ENCODE peak calls at places on chromosomes 12 and 14, in five cellular contexts. U is BE2C, Q is heart left ventricle, T is RPMI7951, V is H1. H is an unnamed sample.

GRCh38 chr14:104305511-104306449 is 167.4 kb downstream of the KIF26A start:
- DNase-seq in V (no peak), U (no peak), Q (peak), T (no peak), H (no peak)

GRCh38 chr12:77782034-77782433 is 48.7 kb upstream of the NAV3 start:
- DNase-seq in Q (no peak), U (no peak), T (no peak), V (no peak), H (no peak)

GRCh38 chr14:103696466-103697071 is 18.7 kb downstream of the XRCC3 start:
- DNase-seq in Q (peak), U (peak), T (no peak), V (no peak), H (no peak)

GRCh38 chr12:119381471-119382235 is 47.1 kb downstream of the CCDC60 start:
- DNase-seq in T (no peak), V (no peak), U (no peak), Q (no peak), H (no peak)

GRCh38 chr12:104622942-104623341 is 166.2 kb downstream of the CHST11 start:
- DNase-seq in T (no peak), V (no peak), Q (no peak), U (no peak), H (no peak)

GRCh38 chr14:68809524-68809923 is 16.7 kb upstream of the ZFP36L1 start:
- DNase-seq in U (no peak), Q (no peak), V (peak), T (no peak), H (no peak)

GRCh38 chr14:75298187-75298985 is 19.8 kb downstream of the FOS start:
- DNase-seq in Q (peak), T (no peak), V (no peak), U (no peak), H (no peak)

GRCh38 chr12:121980211-121980891 is 41.3 kb upstream of the BCL7A start:
- DNase-seq in Q (no peak), V (no peak), U (no peak), T (no peak), H (no peak)

GRCh38 chr12:851913-852312 is 97.6 kb downstream of the RAD52 start:
- DNase-seq in T (peak), Q (no peak), V (no peak), U (no peak), H (no peak)

GRCh38 chr12:33323823-33324222 is 115.8 kb downstream of the SYT10 start:
- DNase-seq in V (no peak), T (no peak), Q (no peak), U (no peak), H (no peak)

GRCh38 chr14:71855399-71856036 is 76.7 kb upstream of the RGS6 start:
- DNase-seq in Q (peak), V (peak), T (peak), U (peak), H (peak)

GRCh38 chr12:7403466-7403865 is 40.5 kb downstream of the CD163L1 start:
- DNase-seq in T (peak), U (no peak), Q (no peak), V (no peak), H (no peak)

GRCh38 chr14:41285193-41285748 is 321.4 kb upstream of the LRFN5 start:
- DNase-seq in U (no peak), V (peak), Q (no peak), T (peak), H (no peak)

GRCh38 chr12:66065146-66065545 is 65.4 kb downstream of the LLPH start:
- DNase-seq in V (no peak), T (peak), U (no peak), Q (no peak), H (no peak)

GRCh38 chr14:95547626-95548327 is 12.9 kb downstream of the GLRX5 start:
- DNase-seq in V (no peak), T (peak), U (no peak), Q (no peak), H (no peak)

GRCh38 chr12:93133361-93133760 is 204.3 kb upstream of the EEA1 start:
- DNase-seq in T (no peak), Q (no peak), U (no peak), V (no peak), H (no peak)

GRCh38 chr12:56645201-56645716 is 525 bp downstream of the ATP5F1B start:
- DNase-seq in Q (no peak), U (no peak), V (no peak), T (no peak), H (no peak)

GRCh38 chr12:79778802-79779201 is 88.0 kb upstream of the PAWR start:
- DNase-seq in Q (no peak), T (no peak), V (no peak), U (no peak), H (no peak)

GRCh38 chr12:55720071-55720564 is at the start of gene RDH5:
- DNase-seq in V (no peak), T (peak), Q (peak), U (no peak), H (no peak)

H was measured in effector CD8-positive, alpha-beta T cell.